ENCODE peak calls at places on chromosomes 6 and 20, in seven cellular contexts. P is activated naive CD8-positive, alpha-beta T cell treated with anti-CD3 and anti-CD28 coated beads, Interleukin-2, amount 50 U/mL, for 24 hours; J is NCI-H1092; W is D721Med; K is skeletal muscle cell; N is stomach; G is HuH-7.5. L is an unnamed sample.

GRCh38 chr20:6855074-6855473 is 87.6 kb downstream of the BMP2 start:
- DNase-seq in P (no peak), K (no peak), J (no peak), W (no peak), G (no peak), N (no peak), L (no peak)

GRCh38 chr6:140566706-140567330 is 1192.4 kb upstream of the CITED2 start:
- DNase-seq in J (no peak), N (no peak), K (peak), W (no peak), P (no peak), G (no peak), L (no peak)

GRCh38 chr6:5107332-5107731 is 22.2 kb downstream of the PPP1R3G start:
- DNase-seq in P (no peak), J (no peak), N (no peak), G (no peak), K (no peak), W (no peak), L (no peak)

GRCh38 chr6:73234732-73235131 is 9.4 kb upstream of the KHDC1L start:
- DNase-seq in P (no peak), K (peak), W (no peak), N (no peak), J (no peak), G (no peak), L (no peak)

GRCh38 chr20:61117725-61118124 is 134.3 kb upstream of the CDH4 start:
- DNase-seq in K (peak), G (no peak), P (no peak), N (no peak), W (no peak), J (no peak), L (no peak)

GRCh38 chr6:45118684-45119230 is 209.4 kb upstream of the RUNX2 start:
- DNase-seq in P (no peak), K (no peak), N (no peak), G (no peak), J (no peak), W (no peak), L (no peak)

GRCh38 chr20:19688031-19688806 is 69.8 kb upstream of the RIN2 start:
- DNase-seq in J (peak), K (peak), P (no peak), G (peak), W (no peak), N (peak), L (peak)

GRCh38 chr20:32115196-32115767 is 5.8 kb downstream of the TM9SF4 start:
- DNase-seq in G (no peak), K (no peak), W (peak), N (no peak), J (no peak), P (no peak), L (no peak)

GRCh38 chr20:63441777-63442493 is 30.5 kb downstream of the KCNQ2 start:
- DNase-seq in K (no peak), G (peak), P (peak), J (peak), N (peak), W (no peak), L (peak)

GRCh38 chr20:63782051-63782471 is 42.5 kb downstream of the SLC2A4RG start:
- DNase-seq in N (no peak), J (no peak), W (no peak), G (no peak), K (no peak), P (peak), L (peak)

GRCh38 chr6:119950681-119951080 is 601.1 kb upstream of the MAN1A1 start:
- DNase-seq in P (no peak), W (no peak), K (no peak), N (no peak), G (no peak), J (no peak), L (no peak)

GRCh38 chr6:87945966-87946365 is 101.7 kb upstream of the SPACA1 start:
- DNase-seq in W (no peak), G (no peak), N (no peak), J (no peak), P (no peak), K (no peak), L (no peak)

GRCh38 chr6:26043389-26044139 is 43.7 kb upstream of the HFE start:
- DNase-seq in G (peak), W (no peak), N (peak), J (no peak), K (peak), P (peak), L (no peak)

GRCh38 chr6:154164397-154164796 is 125.4 kb downstream of the OPRM1 start:
- DNase-seq in J (no peak), G (no peak), W (no peak), P (no peak), N (no peak), K (peak), L (no peak)

GRCh38 chr6:14166821-14167220 is 49.2 kb downstream of the CD83 start:
- DNase-seq in W (no peak), J (no peak), N (no peak), G (no peak), P (no peak), K (no peak), L (no peak)

GRCh38 chr6:10316327-10316726 is 98.5 kb downstream of the TFAP2A start:
- DNase-seq in N (no peak), P (no peak), K (no peak), J (no peak), G (no peak), W (no peak), L (no peak)

GRCh38 chr20:10179574-10180298 is 38.9 kb upstream of the SNAP25 start:
- DNase-seq in P (no peak), K (no peak), N (no peak), W (no peak), J (no peak), G (no peak), L (peak)

GRCh38 chr20:40654876-40655275 is 34.2 kb downstream of the MAFB start:
- DNase-seq in J (no peak), K (no peak), P (no peak), G (no peak), N (no peak), W (no peak), L (no peak)

GRCh38 chr6:157455731-157456523 is 74.9 kb downstream of the ZDHHC14 start:
- DNase-seq in P (no peak), N (no peak), J (no peak), G (no peak), W (no peak), K (no peak), L (no peak)

GRCh38 chr20:44051661-44052000 is 135.4 kb downstream of the JPH2 start:
- DNase-seq in N (peak), J (no peak), P (no peak), G (no peak), K (no peak), W (no peak), L (no peak)

GRCh38 chr6:166667886-166668620 is 41.0 kb upstream of the RPS6KA2 start:
- DNase-seq in G (no peak), N (no peak), J (no peak), K (no peak), W (no peak), P (no peak), L (no peak)

GRCh38 chr20:44138859-44139258 is 48.1 kb downstream of the JPH2 start:
- DNase-seq in N (no peak), P (no peak), W (no peak), J (no peak), G (no peak), K (no peak), L (no peak)